ENCODE peak calls at places on chromosome 2, in four cellular contexts. N, P, Y and L are unnamed samples.
A peak's percentile ranks its signal among the peaks of the same experiment; 100 is the strongest.

GRCh38 chr2:193701484-193701883 is 1506.8 kb upstream of the TMEFF2 start:
- DNase-seq in N (no peak), Y (no peak), P (no peak), L (no peak)

GRCh38 chr2:39481611-39482010 is 44.5 kb upstream of the MAP4K3 start:
- DNase-seq in P (peak; percentile 63), Y (no peak), N (peak; percentile 53), L (peak; percentile 67)

GRCh38 chr2:160207804-160208661 is 8.0 kb upstream of the ITGB6 start:
- DNase-seq in N (peak; percentile 94), Y (peak; percentile 32), P (peak; percentile 83), L (peak; percentile 91)

GRCh38 chr2:88199912-88200682 is 30.0 kb downstream of the THNSL2 start:
- DNase-seq in Y (peak; percentile 49), N (no peak), P (no peak), L (no peak)

GRCh38 chr2:240919161-240919781 is 13.1 kb downstream of the CROCC2 start:
- DNase-seq in N (no peak), P (no peak), Y (no peak), L (no peak)

GRCh38 chr2:172350844-172351480 is 76.4 kb upstream of the ITGA6 start:
- DNase-seq in Y (no peak), N (no peak), P (no peak), L (no peak)

GRCh38 chr2:148658807-148659722 is 14.5 kb downstream of the EPC2 start:
- DNase-seq in N (peak; percentile 34), Y (peak; percentile 60), P (peak; percentile 40), L (peak; percentile 48)

GRCh38 chr2:27831279-27832050 is 58.7 kb downstream of the RBKS start:
- DNase-seq in P (no peak), Y (no peak), N (no peak), L (no peak)

GRCh38 chr2:157302492-157303099 is 23.0 kb downstream of the ERMN start:
- DNase-seq in Y (peak; percentile 53), N (peak; percentile 42), P (peak; percentile 63), L (peak; percentile 34)

GRCh38 chr2:68333931-68334330 is 14.2 kb upstream of the CNRIP1 start:
- DNase-seq in P (no peak), N (no peak), Y (no peak), L (no peak)

GRCh38 chr2:238169021-238169707 is 10.4 kb downstream of the ERFE start:
- DNase-seq in Y (no peak), P (peak; percentile 62), N (no peak), L (peak; percentile 52)